ENCODE peak calls at places on chromosomes 16 and 17, in nine cellular contexts. One of them, this sample, is unnamed.

GRCh38 chr17:67353929-67354557 is 12.3 kb downstream of the PSMD12 start:
- DNase-seq in adipocyte: no peak
- DNase-seq in fibroblast of villous mesenchyme: no peak
- DNase-seq in transverse colon: no peak
- DNase-seq in uterus: no peak
- DNase-seq in fibroblast of lung: no peak
- DNase-seq in AG04449: no peak
- DNase-seq in prostate gland: no peak
- DNase-seq in HCT116: no peak
- DNase-seq in this sample: no peak

GRCh38 chr16:10694830-10695229 is at the start of gene TEKT5:
- DNase-seq in adipocyte: no peak
- DNase-seq in fibroblast of villous mesenchyme: no peak
- DNase-seq in transverse colon: no peak
- DNase-seq in uterus: no peak
- DNase-seq in fibroblast of lung: no peak
- DNase-seq in AG04449: no peak
- DNase-seq in prostate gland: no peak
- DNase-seq in HCT116: no peak
- DNase-seq in this sample: no peak

GRCh38 chr16:8848231-8848938 is 20.4 kb downstream of the CARHSP1 start:
- DNase-seq in adipocyte: no peak
- DNase-seq in fibroblast of villous mesenchyme: no peak
- DNase-seq in transverse colon: no peak
- DNase-seq in uterus: no peak
- DNase-seq in fibroblast of lung: no peak
- DNase-seq in AG04449: no peak
- DNase-seq in prostate gland: no peak
- DNase-seq in HCT116: no peak
- DNase-seq in this sample: no peak

GRCh38 chr17:57295526-57296023 is 39.3 kb downstream of the MSI2 start:
- DNase-seq in adipocyte: peak; percentile 20
- DNase-seq in fibroblast of villous mesenchyme: peak; percentile 50
- DNase-seq in transverse colon: no peak
- DNase-seq in uterus: no peak
- DNase-seq in fibroblast of lung: peak; percentile 31
- DNase-seq in AG04449: no peak
- DNase-seq in prostate gland: no peak
- DNase-seq in HCT116: peak; percentile 80
- DNase-seq in this sample: no peak

GRCh38 chr17:79223953-79224352 is 149.3 kb downstream of the ENGASE start:
- DNase-seq in adipocyte: no peak
- DNase-seq in fibroblast of villous mesenchyme: no peak
- DNase-seq in transverse colon: no peak
- DNase-seq in uterus: no peak
- DNase-seq in fibroblast of lung: no peak
- DNase-seq in AG04449: no peak
- DNase-seq in prostate gland: no peak
- DNase-seq in HCT116: no peak
- DNase-seq in this sample: no peak

GRCh38 chr16:4947722-4948503 is 10.2 kb upstream of the SEC14L5 start:
- DNase-seq in adipocyte: no peak
- DNase-seq in fibroblast of villous mesenchyme: peak; percentile 38
- DNase-seq in transverse colon: no peak
- DNase-seq in uterus: no peak
- DNase-seq in fibroblast of lung: no peak
- DNase-seq in AG04449: no peak
- DNase-seq in prostate gland: no peak
- DNase-seq in HCT116: no peak
- DNase-seq in this sample: no peak

GRCh38 chr17:72884066-72884465 is 208.4 kb downstream of the SLC39A11 start:
- DNase-seq in adipocyte: no peak
- DNase-seq in fibroblast of villous mesenchyme: no peak
- DNase-seq in transverse colon: no peak
- DNase-seq in uterus: no peak
- DNase-seq in fibroblast of lung: no peak
- DNase-seq in AG04449: no peak
- DNase-seq in prostate gland: no peak
- DNase-seq in HCT116: no peak
- DNase-seq in this sample: no peak

GRCh38 chr16:84369938-84370627 is 1.7 kb downstream of the ATP2C2 start:
- DNase-seq in adipocyte: no peak
- DNase-seq in fibroblast of villous mesenchyme: no peak
- DNase-seq in transverse colon: peak; percentile 74
- DNase-seq in uterus: no peak
- DNase-seq in fibroblast of lung: no peak
- DNase-seq in AG04449: no peak
- DNase-seq in prostate gland: no peak
- DNase-seq in HCT116: no peak
- DNase-seq in this sample: no peak

GRCh38 chr17:74649909-74650308 is 26.4 kb upstream of the CD300E start:
- DNase-seq in adipocyte: no peak
- DNase-seq in fibroblast of villous mesenchyme: no peak
- DNase-seq in transverse colon: no peak
- DNase-seq in uterus: no peak
- DNase-seq in fibroblast of lung: no peak
- DNase-seq in AG04449: no peak
- DNase-seq in prostate gland: no peak
- DNase-seq in HCT116: no peak
- DNase-seq in this sample: no peak

GRCh38 chr17:29178750-29179231 is 1.4 kb downstream of the MYO18A start:
- DNase-seq in adipocyte: peak; percentile 17
- DNase-seq in fibroblast of villous mesenchyme: no peak
- DNase-seq in transverse colon: peak; percentile 62
- DNase-seq in uterus: no peak
- DNase-seq in fibroblast of lung: no peak
- DNase-seq in AG04449: no peak
- DNase-seq in prostate gland: no peak
- DNase-seq in HCT116: no peak
- DNase-seq in this sample: no peak

GRCh38 chr17:77470800-77471733 is 330.3 kb downstream of the SEC14L1 start:
- DNase-seq in adipocyte: peak; percentile 66
- DNase-seq in fibroblast of villous mesenchyme: peak; percentile 91
- DNase-seq in transverse colon: no peak
- DNase-seq in uterus: peak; percentile 86
- DNase-seq in fibroblast of lung: peak; percentile 54
- DNase-seq in AG04449: no peak
- DNase-seq in prostate gland: no peak
- DNase-seq in HCT116: peak; percentile 28
- DNase-seq in this sample: peak; percentile 57

GRCh38 chr16:56988161-56988947 is 1.0 kb upstream of the NLRC5 start:
- DNase-seq in adipocyte: peak; percentile 56
- DNase-seq in fibroblast of villous mesenchyme: peak; percentile 58
- DNase-seq in transverse colon: peak; percentile 13
- DNase-seq in uterus: no peak
- DNase-seq in fibroblast of lung: no peak
- DNase-seq in AG04449: no peak
- DNase-seq in prostate gland: no peak
- DNase-seq in HCT116: no peak
- DNase-seq in this sample: peak; percentile 21
- H3K4me3 ChIP-seq in adipocyte: peak overlapping the region; percentile 89
- H3K4me3 ChIP-seq in fibroblast of villous mesenchyme: peak overlapping the region; percentile 83
- H3K4me3 ChIP-seq in transverse colon: peak overlapping the region; percentile 58
- H3K4me3 ChIP-seq in uterus: peak overlapping the region; percentile 84
- H3K4me3 ChIP-seq in fibroblast of lung: peak overlapping the region; percentile 78
- H3K4me3 ChIP-seq in AG04449: peak overlapping the region; percentile 78
- H3K4me3 ChIP-seq in prostate gland: peak overlapping the region; percentile 57
- H3K4me3 ChIP-seq in HCT116: peak overlapping the region; percentile 80
- H3K4me3 ChIP-seq in this sample: peak overlapping the region; percentile 68

GRCh38 chr17:8894189-8894611 is 26.7 kb upstream of the PIK3R6 start:
- DNase-seq in adipocyte: no peak
- DNase-seq in fibroblast of villous mesenchyme: no peak
- DNase-seq in transverse colon: peak; percentile 5
- DNase-seq in uterus: no peak
- DNase-seq in fibroblast of lung: no peak
- DNase-seq in AG04449: no peak
- DNase-seq in prostate gland: no peak
- DNase-seq in HCT116: no peak
- DNase-seq in this sample: no peak

GRCh38 chr17:8893621-8894020 is 26.1 kb upstream of the PIK3R6 start:
- DNase-seq in adipocyte: no peak
- DNase-seq in fibroblast of villous mesenchyme: no peak
- DNase-seq in transverse colon: no peak
- DNase-seq in uterus: no peak
- DNase-seq in fibroblast of lung: no peak
- DNase-seq in AG04449: no peak
- DNase-seq in prostate gland: no peak
- DNase-seq in HCT116: no peak
- DNase-seq in this sample: no peak

GRCh38 chr17:8896087-8896486 is 28.6 kb upstream of the PIK3R6 start:
- DNase-seq in adipocyte: no peak
- DNase-seq in fibroblast of villous mesenchyme: no peak
- DNase-seq in transverse colon: no peak
- DNase-seq in uterus: no peak
- DNase-seq in fibroblast of lung: no peak
- DNase-seq in AG04449: no peak
- DNase-seq in prostate gland: no peak
- DNase-seq in HCT116: no peak
- DNase-seq in this sample: no peak

GRCh38 chr17:8893059-8893458 is 25.6 kb upstream of the PIK3R6 start:
- DNase-seq in adipocyte: no peak
- DNase-seq in fibroblast of villous mesenchyme: no peak
- DNase-seq in transverse colon: no peak
- DNase-seq in uterus: no peak
- DNase-seq in fibroblast of lung: no peak
- DNase-seq in AG04449: no peak
- DNase-seq in prostate gland: no peak
- DNase-seq in HCT116: no peak
- DNase-seq in this sample: no peak

DNA sequence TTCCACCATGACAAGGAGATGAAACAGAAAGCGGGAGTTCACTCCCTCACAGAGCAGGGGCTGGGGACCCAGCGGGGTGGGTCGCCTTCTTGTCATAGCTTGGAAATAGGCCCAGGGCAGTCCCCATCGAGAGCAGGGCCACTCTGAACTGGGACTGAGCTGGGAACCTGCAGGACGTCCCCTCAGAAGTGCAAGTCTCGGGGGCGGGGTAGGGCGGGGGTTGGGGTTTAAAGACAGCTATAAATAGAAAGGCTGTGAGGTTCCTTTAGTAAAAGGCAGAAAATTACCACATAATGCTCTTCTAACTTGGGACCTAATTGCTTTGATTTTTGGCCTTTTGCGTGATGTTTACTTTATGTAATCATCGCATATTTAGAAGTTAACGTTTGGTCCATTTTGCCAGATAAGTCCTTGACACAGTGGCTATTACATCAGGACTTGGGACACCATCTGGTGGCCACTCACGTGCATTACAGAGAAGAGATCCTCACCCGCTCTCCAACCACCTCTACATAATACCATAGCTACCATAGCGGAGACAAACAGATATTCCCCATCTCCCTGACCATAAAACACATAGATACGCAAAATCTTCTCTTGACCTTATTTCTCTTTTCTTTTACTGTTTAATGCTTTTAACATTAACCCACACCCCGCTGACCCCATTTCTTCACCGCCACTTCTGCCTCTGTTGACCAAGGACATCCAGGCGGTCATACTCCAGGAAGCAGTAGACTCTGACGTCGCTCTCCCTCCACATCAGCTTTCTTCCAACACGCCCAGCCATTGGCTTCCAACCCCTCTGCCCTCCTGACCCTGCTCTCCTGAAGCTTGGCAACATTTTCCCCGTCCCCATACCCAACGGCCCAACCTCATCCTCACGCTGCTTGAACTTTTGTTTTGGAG is 27.5 kb upstream of the PIK3R6 start:
- DNase-seq in adipocyte: peak; percentile 80
- DNase-seq in fibroblast of villous mesenchyme: peak; percentile 68
- DNase-seq in transverse colon: peak; percentile 53
- DNase-seq in uterus: no peak
- DNase-seq in fibroblast of lung: peak; percentile 73
- DNase-seq in AG04449: peak; percentile 16
- DNase-seq in prostate gland: peak; percentile 46
- DNase-seq in HCT116: peak; percentile 39
- DNase-seq in this sample: peak; percentile 77
- H3K4me3 ChIP-seq in adipocyte: no peak overlapping the region
- H3K4me3 ChIP-seq in fibroblast of villous mesenchyme: peak overlapping the region; percentile 18
- H3K4me3 ChIP-seq in transverse colon: no peak overlapping the region
- H3K4me3 ChIP-seq in uterus: no peak overlapping the region
- H3K4me3 ChIP-seq in fibroblast of lung: no peak overlapping the region
- H3K4me3 ChIP-seq in AG04449: peak overlapping the region; percentile 34
- H3K4me3 ChIP-seq in prostate gland: no peak overlapping the region
- H3K4me3 ChIP-seq in HCT116: no peak overlapping the region
- H3K4me3 ChIP-seq in this sample: no peak overlapping the region

GRCh38 chr16:75987323-75987722 is 261.0 kb upstream of the CPHXL start:
- DNase-seq in adipocyte: no peak
- DNase-seq in fibroblast of villous mesenchyme: no peak
- DNase-seq in transverse colon: no peak
- DNase-seq in uterus: no peak
- DNase-seq in fibroblast of lung: no peak
- DNase-seq in AG04449: no peak
- DNase-seq in prostate gland: no peak
- DNase-seq in HCT116: no peak
- DNase-seq in this sample: no peak
- H3K4me3 ChIP-seq in adipocyte: no peak overlapping the region
- H3K4me3 ChIP-seq in fibroblast of villous mesenchyme: no peak overlapping the region
- H3K4me3 ChIP-seq in transverse colon: no peak overlapping the region
- H3K4me3 ChIP-seq in uterus: no peak overlapping the region
- H3K4me3 ChIP-seq in fibroblast of lung: no peak overlapping the region
- H3K4me3 ChIP-seq in AG04449: no peak overlapping the region
- H3K4me3 ChIP-seq in prostate gland: no peak overlapping the region
- H3K4me3 ChIP-seq in HCT116: no peak overlapping the region
- H3K4me3 ChIP-seq in this sample: no peak overlapping the region

GRCh38 chr17:8577868-8578267 is 52.7 kb downstream of the MYH10 start:
- DNase-seq in adipocyte: no peak
- DNase-seq in fibroblast of villous mesenchyme: no peak
- DNase-seq in transverse colon: no peak
- DNase-seq in uterus: no peak
- DNase-seq in fibroblast of lung: no peak
- DNase-seq in AG04449: no peak
- DNase-seq in prostate gland: no peak
- DNase-seq in HCT116: no peak
- DNase-seq in this sample: no peak

GRCh38 chr17:8576895-8577294 is 53.6 kb downstream of the MYH10 start:
- DNase-seq in adipocyte: no peak
- DNase-seq in fibroblast of villous mesenchyme: no peak
- DNase-seq in transverse colon: no peak
- DNase-seq in uterus: no peak
- DNase-seq in fibroblast of lung: no peak
- DNase-seq in AG04449: no peak
- DNase-seq in prostate gland: no peak
- DNase-seq in HCT116: no peak
- DNase-seq in this sample: no peak

GRCh38 chr17:8572767-8573166 is 57.8 kb downstream of the MYH10 start:
- DNase-seq in adipocyte: peak; percentile 23
- DNase-seq in fibroblast of villous mesenchyme: peak; percentile 19
- DNase-seq in transverse colon: no peak
- DNase-seq in uterus: no peak
- DNase-seq in fibroblast of lung: peak; percentile 39
- DNase-seq in AG04449: no peak
- DNase-seq in prostate gland: no peak
- DNase-seq in HCT116: no peak
- DNase-seq in this sample: peak; percentile 19

DNA sequence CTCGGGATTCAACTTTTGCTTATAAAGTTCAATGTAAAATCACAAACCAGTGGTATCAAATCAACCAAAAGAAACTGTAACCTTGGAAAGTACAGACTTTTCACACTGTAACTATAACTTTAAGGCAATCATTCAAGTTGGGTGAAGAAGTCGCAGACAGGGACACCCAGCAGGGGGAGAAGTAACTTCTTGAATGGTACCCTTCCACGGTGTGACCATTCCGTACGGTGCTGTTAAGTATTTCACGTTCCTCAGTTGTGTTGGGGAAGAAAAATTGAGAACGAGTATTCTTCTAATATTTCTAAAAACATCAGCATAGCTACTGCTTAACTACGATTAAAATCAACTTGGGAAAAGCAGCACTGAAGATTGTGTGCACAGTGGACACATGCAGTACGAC is 55.8 kb downstream of the MYH10 start:
- DNase-seq in adipocyte: no peak
- DNase-seq in fibroblast of villous mesenchyme: peak; percentile 32
- DNase-seq in transverse colon: no peak
- DNase-seq in uterus: peak; percentile 21
- DNase-seq in fibroblast of lung: peak; percentile 28
- DNase-seq in AG04449: no peak
- DNase-seq in prostate gland: no peak
- DNase-seq in HCT116: no peak
- DNase-seq in this sample: peak; percentile 30
- H3K4me3 ChIP-seq in adipocyte: no peak overlapping the region
- H3K4me3 ChIP-seq in fibroblast of villous mesenchyme: no peak overlapping the region
- H3K4me3 ChIP-seq in transverse colon: no peak overlapping the region
- H3K4me3 ChIP-seq in uterus: no peak overlapping the region
- H3K4me3 ChIP-seq in fibroblast of lung: no peak overlapping the region
- H3K4me3 ChIP-seq in AG04449: no peak overlapping the region
- H3K4me3 ChIP-seq in prostate gland: no peak overlapping the region
- H3K4me3 ChIP-seq in HCT116: no peak overlapping the region
- H3K4me3 ChIP-seq in this sample: no peak overlapping the region

This sample was measured in fibroblast of mammary gland.